ENCODE peak calls at places on chromosomes 7 and 10, in eight cellular contexts. One of them, this sample, is unnamed.

GRCh38 chr7:37065779-37066271 is 341.5 kb upstream of the AOAH start:
- DNase-seq in nucleus accumbens: no peak
- DNase-seq in nephron progenitor cell: no peak
- DNase-seq in CD4-positive, alpha-beta memory T cell: no peak
- DNase-seq in renal cortical epithelial cell: peak
- DNase-seq in NCI-H1930: no peak
- DNase-seq in astrocyte of the spinal cord: peak
- DNase-seq in WTC11: no peak
- DNase-seq in this sample: no peak

GRCh38 chr7:83684928-83685327 is 36.0 kb upstream of the SEMA3E start:
- DNase-seq in CD4-positive, alpha-beta memory T cell: no peak
- DNase-seq in renal cortical epithelial cell: peak
- DNase-seq in NCI-H1930: no peak
- DNase-seq in nephron progenitor cell: no peak
- DNase-seq in astrocyte of the spinal cord: no peak
- DNase-seq in nucleus accumbens: no peak
- DNase-seq in WTC11: peak
- DNase-seq in this sample: no peak

GRCh38 chr10:13717936-13718772 is 131.4 kb downstream of the PRPF18 start:
- DNase-seq in CD4-positive, alpha-beta memory T cell: peak
- DNase-seq in astrocyte of the spinal cord: peak
- DNase-seq in NCI-H1930: no peak
- DNase-seq in nucleus accumbens: peak
- DNase-seq in renal cortical epithelial cell: peak
- DNase-seq in WTC11: peak
- DNase-seq in nephron progenitor cell: no peak
- DNase-seq in this sample: no peak

GRCh38 chr10:97463363-97464132 is 17.6 kb downstream of the ZDHHC16 start:
- DNase-seq in CD4-positive, alpha-beta memory T cell: peak
- DNase-seq in nucleus accumbens: no peak
- DNase-seq in NCI-H1930: peak
- DNase-seq in renal cortical epithelial cell: peak
- DNase-seq in nephron progenitor cell: peak
- DNase-seq in astrocyte of the spinal cord: peak
- DNase-seq in WTC11: peak
- DNase-seq in this sample: peak

GRCh38 chr7:46054290-46054689 is 133.2 kb upstream of the IGFBP3 start:
- DNase-seq in CD4-positive, alpha-beta memory T cell: no peak
- DNase-seq in WTC11: no peak
- DNase-seq in NCI-H1930: no peak
- DNase-seq in nephron progenitor cell: no peak
- DNase-seq in nucleus accumbens: no peak
- DNase-seq in renal cortical epithelial cell: no peak
- DNase-seq in astrocyte of the spinal cord: no peak
- DNase-seq in this sample: no peak

GRCh38 chr7:75989726-75990388 is 4.5 kb downstream of the TMEM120A start:
- DNase-seq in nucleus accumbens: no peak
- DNase-seq in astrocyte of the spinal cord: no peak
- DNase-seq in nephron progenitor cell: no peak
- DNase-seq in WTC11: no peak
- DNase-seq in renal cortical epithelial cell: no peak
- DNase-seq in CD4-positive, alpha-beta memory T cell: no peak
- DNase-seq in NCI-H1930: no peak
- DNase-seq in this sample: no peak

GRCh38 chr10:20858292-20859124 is 38.6 kb downstream of the NEBL start:
- DNase-seq in CD4-positive, alpha-beta memory T cell: no peak
- DNase-seq in WTC11: no peak
- DNase-seq in astrocyte of the spinal cord: peak
- DNase-seq in NCI-H1930: no peak
- DNase-seq in nephron progenitor cell: no peak
- DNase-seq in nucleus accumbens: no peak
- DNase-seq in renal cortical epithelial cell: peak
- DNase-seq in this sample: no peak

GRCh38 chr7:44884553-44885393 is 557 bp downstream of the PURB start:
- DNase-seq in CD4-positive, alpha-beta memory T cell: peak
- DNase-seq in NCI-H1930: no peak
- DNase-seq in nucleus accumbens: peak
- DNase-seq in astrocyte of the spinal cord: peak
- DNase-seq in WTC11: peak
- DNase-seq in nephron progenitor cell: peak
- DNase-seq in renal cortical epithelial cell: peak
- DNase-seq in this sample: peak

GRCh38 chr7:55309040-55309991 is 55.8 kb upstream of the LANCL2 start:
- DNase-seq in renal cortical epithelial cell: no peak
- DNase-seq in CD4-positive, alpha-beta memory T cell: peak
- DNase-seq in NCI-H1930: no peak
- DNase-seq in astrocyte of the spinal cord: no peak
- DNase-seq in nucleus accumbens: no peak
- DNase-seq in WTC11: no peak
- DNase-seq in nephron progenitor cell: no peak
- DNase-seq in this sample: peak

GRCh38 chr10:111511751-111512150 is 434.9 kb downstream of the ADRA2A start:
- DNase-seq in nephron progenitor cell: peak
- DNase-seq in CD4-positive, alpha-beta memory T cell: no peak
- DNase-seq in renal cortical epithelial cell: no peak
- DNase-seq in astrocyte of the spinal cord: no peak
- DNase-seq in WTC11: no peak
- DNase-seq in NCI-H1930: no peak
- DNase-seq in nucleus accumbens: no peak
- DNase-seq in this sample: no peak

GRCh38 chr7:44893710-44894135 is 8.4 kb upstream of the PURB start:
- DNase-seq in nucleus accumbens: no peak
- DNase-seq in nephron progenitor cell: no peak
- DNase-seq in WTC11: no peak
- DNase-seq in NCI-H1930: no peak
- DNase-seq in astrocyte of the spinal cord: no peak
- DNase-seq in renal cortical epithelial cell: no peak
- DNase-seq in CD4-positive, alpha-beta memory T cell: no peak
- DNase-seq in this sample: no peak

GRCh38 chr10:15122477-15123030 is 25.4 kb downstream of the RPP38 start:
- DNase-seq in astrocyte of the spinal cord: no peak
- DNase-seq in NCI-H1930: no peak
- DNase-seq in renal cortical epithelial cell: no peak
- DNase-seq in WTC11: no peak
- DNase-seq in nephron progenitor cell: no peak
- DNase-seq in CD4-positive, alpha-beta memory T cell: no peak
- DNase-seq in nucleus accumbens: no peak
- DNase-seq in this sample: peak

GRCh38 chr10:74391786-74392185 is 240.8 kb downstream of the ADK start:
- DNase-seq in nucleus accumbens: no peak
- DNase-seq in WTC11: no peak
- DNase-seq in nephron progenitor cell: no peak
- DNase-seq in renal cortical epithelial cell: no peak
- DNase-seq in CD4-positive, alpha-beta memory T cell: no peak
- DNase-seq in NCI-H1930: no peak
- DNase-seq in astrocyte of the spinal cord: no peak
- DNase-seq in this sample: no peak

GRCh38 chr10:27457261-27457945 is 46.7 kb upstream of the RAB18 start:
- DNase-seq in CD4-positive, alpha-beta memory T cell: no peak
- DNase-seq in nucleus accumbens: no peak
- DNase-seq in NCI-H1930: no peak
- DNase-seq in WTC11: no peak
- DNase-seq in nephron progenitor cell: no peak
- DNase-seq in astrocyte of the spinal cord: no peak
- DNase-seq in renal cortical epithelial cell: no peak
- DNase-seq in this sample: no peak

GRCh38 chr7:78770422-78771410 is 682.8 kb downstream of the MAGI2 start:
- DNase-seq in renal cortical epithelial cell: peak
- DNase-seq in NCI-H1930: peak
- DNase-seq in astrocyte of the spinal cord: peak
- DNase-seq in nephron progenitor cell: no peak
- DNase-seq in CD4-positive, alpha-beta memory T cell: no peak
- DNase-seq in WTC11: peak
- DNase-seq in nucleus accumbens: peak
- DNase-seq in this sample: no peak

GRCh38 chr7:139777304-139777890 is 401 bp downstream of the HIPK2 start:
- DNase-seq in NCI-H1930: no peak
- DNase-seq in nephron progenitor cell: peak
- DNase-seq in CD4-positive, alpha-beta memory T cell: peak
- DNase-seq in nucleus accumbens: no peak
- DNase-seq in astrocyte of the spinal cord: no peak
- DNase-seq in WTC11: peak
- DNase-seq in renal cortical epithelial cell: no peak
- DNase-seq in this sample: peak

GRCh38 chr7:101553018-101553770 is 75.9 kb downstream of the MYL10 start:
- DNase-seq in nucleus accumbens: no peak
- DNase-seq in WTC11: peak
- DNase-seq in nephron progenitor cell: no peak
- DNase-seq in NCI-H1930: no peak
- DNase-seq in renal cortical epithelial cell: no peak
- DNase-seq in CD4-positive, alpha-beta memory T cell: no peak
- DNase-seq in astrocyte of the spinal cord: no peak
- DNase-seq in this sample: peak